ENCODE peak calls at places on chromosomes 12 and 14, in nine cellular contexts. One of them, this sample, is unnamed.

GRCh38 chr14:74476607-74477006 is 16.5 kb downstream of the NPC2 start:
- DNase-seq in CD8-positive, alpha-beta T cell: no peak
- DNase-seq in activated CD4-positive, alpha-beta T cell treated with anti-CD3 and anti-CD28 coated beads, Interleukin-2, amount 50 U/mL, for 4 hours: no peak
- DNase-seq in stimulated activated CD4-positive, alpha-beta T cell treated with anti-CD3 and anti-CD28 coated beads, Interleukin-15, amount 100 ng/mL, for 24 hours: no peak
- DNase-seq in immature natural killer cell: no peak
- DNase-seq in brain pericyte: no peak
- DNase-seq in SK-MEL-5: no peak
- DNase-seq in AG04450: no peak
- DNase-seq in NCI-H1417: peak
- DNase-seq in this sample: no peak

GRCh38 chr12:33438890-33439586 is 581 bp downstream of the SYT10 start:
- DNase-seq in CD8-positive, alpha-beta T cell: no peak
- DNase-seq in AG04450: no peak
- DNase-seq in stimulated activated CD4-positive, alpha-beta T cell treated with anti-CD3 and anti-CD28 coated beads, Interleukin-15, amount 100 ng/mL, for 24 hours: no peak
- DNase-seq in brain pericyte: peak
- DNase-seq in activated CD4-positive, alpha-beta T cell treated with anti-CD3 and anti-CD28 coated beads, Interleukin-2, amount 50 U/mL, for 4 hours: no peak
- DNase-seq in SK-MEL-5: no peak
- DNase-seq in immature natural killer cell: no peak
- DNase-seq in NCI-H1417: peak
- DNase-seq in this sample: no peak

GRCh38 chr12:106753526-106753925 is 21.0 kb upstream of the RIC8B start:
- DNase-seq in CD8-positive, alpha-beta T cell: peak
- DNase-seq in brain pericyte: no peak
- DNase-seq in stimulated activated CD4-positive, alpha-beta T cell treated with anti-CD3 and anti-CD28 coated beads, Interleukin-15, amount 100 ng/mL, for 24 hours: peak
- DNase-seq in AG04450: no peak
- DNase-seq in immature natural killer cell: no peak
- DNase-seq in SK-MEL-5: no peak
- DNase-seq in NCI-H1417: peak
- DNase-seq in activated CD4-positive, alpha-beta T cell treated with anti-CD3 and anti-CD28 coated beads, Interleukin-2, amount 50 U/mL, for 4 hours: peak
- DNase-seq in this sample: peak

GRCh38 chr12:131950182-131950913 is 606 bp downstream of the EP400 start:
- DNase-seq in brain pericyte: no peak
- DNase-seq in activated CD4-positive, alpha-beta T cell treated with anti-CD3 and anti-CD28 coated beads, Interleukin-2, amount 50 U/mL, for 4 hours: peak
- DNase-seq in stimulated activated CD4-positive, alpha-beta T cell treated with anti-CD3 and anti-CD28 coated beads, Interleukin-15, amount 100 ng/mL, for 24 hours: peak
- DNase-seq in immature natural killer cell: no peak
- DNase-seq in SK-MEL-5: no peak
- DNase-seq in AG04450: no peak
- DNase-seq in NCI-H1417: peak
- DNase-seq in CD8-positive, alpha-beta T cell: peak
- DNase-seq in this sample: peak

GRCh38 chr14:100147181-100147631 is 12.2 kb downstream of the DEGS2 start:
- DNase-seq in AG04450: no peak
- DNase-seq in NCI-H1417: peak
- DNase-seq in stimulated activated CD4-positive, alpha-beta T cell treated with anti-CD3 and anti-CD28 coated beads, Interleukin-15, amount 100 ng/mL, for 24 hours: peak
- DNase-seq in immature natural killer cell: peak
- DNase-seq in brain pericyte: no peak
- DNase-seq in activated CD4-positive, alpha-beta T cell treated with anti-CD3 and anti-CD28 coated beads, Interleukin-2, amount 50 U/mL, for 4 hours: peak
- DNase-seq in CD8-positive, alpha-beta T cell: peak
- DNase-seq in SK-MEL-5: no peak
- DNase-seq in this sample: peak

GRCh38 chr12:13024151-13024946 is 19.8 kb upstream of the FAM234B start:
- DNase-seq in stimulated activated CD4-positive, alpha-beta T cell treated with anti-CD3 and anti-CD28 coated beads, Interleukin-15, amount 100 ng/mL, for 24 hours: no peak
- DNase-seq in activated CD4-positive, alpha-beta T cell treated with anti-CD3 and anti-CD28 coated beads, Interleukin-2, amount 50 U/mL, for 4 hours: no peak
- DNase-seq in SK-MEL-5: peak
- DNase-seq in NCI-H1417: peak
- DNase-seq in AG04450: no peak
- DNase-seq in CD8-positive, alpha-beta T cell: no peak
- DNase-seq in immature natural killer cell: no peak
- DNase-seq in brain pericyte: no peak
- DNase-seq in this sample: no peak

GRCh38 chr14:91331761-91332447 is 85.7 kb downstream of the CCDC88C start:
- DNase-seq in CD8-positive, alpha-beta T cell: no peak
- DNase-seq in NCI-H1417: peak
- DNase-seq in activated CD4-positive, alpha-beta T cell treated with anti-CD3 and anti-CD28 coated beads, Interleukin-2, amount 50 U/mL, for 4 hours: no peak
- DNase-seq in immature natural killer cell: no peak
- DNase-seq in brain pericyte: no peak
- DNase-seq in AG04450: no peak
- DNase-seq in SK-MEL-5: no peak
- DNase-seq in stimulated activated CD4-positive, alpha-beta T cell treated with anti-CD3 and anti-CD28 coated beads, Interleukin-15, amount 100 ng/mL, for 24 hours: no peak
- DNase-seq in this sample: no peak

GRCh38 chr14:61247935-61248334 is 33.2 kb downstream of the TMEM30B start:
- DNase-seq in CD8-positive, alpha-beta T cell: no peak
- DNase-seq in activated CD4-positive, alpha-beta T cell treated with anti-CD3 and anti-CD28 coated beads, Interleukin-2, amount 50 U/mL, for 4 hours: no peak
- DNase-seq in stimulated activated CD4-positive, alpha-beta T cell treated with anti-CD3 and anti-CD28 coated beads, Interleukin-15, amount 100 ng/mL, for 24 hours: no peak
- DNase-seq in AG04450: peak
- DNase-seq in SK-MEL-5: no peak
- DNase-seq in immature natural killer cell: no peak
- DNase-seq in brain pericyte: no peak
- DNase-seq in NCI-H1417: no peak
- DNase-seq in this sample: no peak

GRCh38 chr12:121713257-121714155 is 954 bp downstream of the TMEM120B start:
- DNase-seq in SK-MEL-5: peak
- DNase-seq in NCI-H1417: no peak
- DNase-seq in immature natural killer cell: no peak
- DNase-seq in AG04450: no peak
- DNase-seq in brain pericyte: no peak
- DNase-seq in activated CD4-positive, alpha-beta T cell treated with anti-CD3 and anti-CD28 coated beads, Interleukin-2, amount 50 U/mL, for 4 hours: no peak
- DNase-seq in CD8-positive, alpha-beta T cell: no peak
- DNase-seq in stimulated activated CD4-positive, alpha-beta T cell treated with anti-CD3 and anti-CD28 coated beads, Interleukin-15, amount 100 ng/mL, for 24 hours: no peak
- DNase-seq in this sample: no peak

GRCh38 chr14:103103461-103104388 is 9.2 kb downstream of the EXOC3L4 start:
- DNase-seq in SK-MEL-5: peak
- DNase-seq in activated CD4-positive, alpha-beta T cell treated with anti-CD3 and anti-CD28 coated beads, Interleukin-2, amount 50 U/mL, for 4 hours: no peak
- DNase-seq in stimulated activated CD4-positive, alpha-beta T cell treated with anti-CD3 and anti-CD28 coated beads, Interleukin-15, amount 100 ng/mL, for 24 hours: peak
- DNase-seq in AG04450: no peak
- DNase-seq in CD8-positive, alpha-beta T cell: no peak
- DNase-seq in NCI-H1417: peak
- DNase-seq in immature natural killer cell: no peak
- DNase-seq in brain pericyte: no peak
- DNase-seq in this sample: no peak

GRCh38 chr14:91899777-91900176 is 32.4 kb upstream of the TC2N start:
- DNase-seq in NCI-H1417: no peak
- DNase-seq in immature natural killer cell: no peak
- DNase-seq in AG04450: no peak
- DNase-seq in SK-MEL-5: peak
- DNase-seq in activated CD4-positive, alpha-beta T cell treated with anti-CD3 and anti-CD28 coated beads, Interleukin-2, amount 50 U/mL, for 4 hours: no peak
- DNase-seq in stimulated activated CD4-positive, alpha-beta T cell treated with anti-CD3 and anti-CD28 coated beads, Interleukin-15, amount 100 ng/mL, for 24 hours: no peak
- DNase-seq in CD8-positive, alpha-beta T cell: no peak
- DNase-seq in brain pericyte: no peak
- DNase-seq in this sample: no peak

GRCh38 chr12:69447892-69448291 is 22.3 kb upstream of the FRS2 start:
- DNase-seq in CD8-positive, alpha-beta T cell: no peak
- DNase-seq in stimulated activated CD4-positive, alpha-beta T cell treated with anti-CD3 and anti-CD28 coated beads, Interleukin-15, amount 100 ng/mL, for 24 hours: no peak
- DNase-seq in brain pericyte: no peak
- DNase-seq in SK-MEL-5: no peak
- DNase-seq in activated CD4-positive, alpha-beta T cell treated with anti-CD3 and anti-CD28 coated beads, Interleukin-2, amount 50 U/mL, for 4 hours: no peak
- DNase-seq in immature natural killer cell: no peak
- DNase-seq in NCI-H1417: no peak
- DNase-seq in AG04450: no peak
- DNase-seq in this sample: no peak

GRCh38 chr12:53325539-53326061 is 4.2 kb upstream of the AAAS start:
- DNase-seq in activated CD4-positive, alpha-beta T cell treated with anti-CD3 and anti-CD28 coated beads, Interleukin-2, amount 50 U/mL, for 4 hours: no peak
- DNase-seq in SK-MEL-5: peak
- DNase-seq in AG04450: no peak
- DNase-seq in NCI-H1417: peak
- DNase-seq in immature natural killer cell: peak
- DNase-seq in stimulated activated CD4-positive, alpha-beta T cell treated with anti-CD3 and anti-CD28 coated beads, Interleukin-15, amount 100 ng/mL, for 24 hours: peak
- DNase-seq in CD8-positive, alpha-beta T cell: no peak
- DNase-seq in brain pericyte: no peak
- DNase-seq in this sample: peak